ENCODE peak calls at places on chromosomes 4 and X, in five cellular contexts. S is ovary; L is Jurkat, Clone E6-1; M is GM23338; Q is HepG2. O is an unnamed sample.

GRCh38 chrX:40085086-40085551 is 12.6 kb downstream of the BCOR start:
- DNase-seq in M (no peak), S (peak), L (no peak), Q (no peak), O (no peak)

GRCh38 chrX:8189096-8189830 is 18.2 kb upstream of the VCX2 start:
- DNase-seq in L (no peak), S (no peak), M (no peak), Q (no peak), O (no peak)

GRCh38 chrX:126900937-126901336 is 81.4 kb downstream of the PRR32 start:
- DNase-seq in Q (no peak), S (no peak), L (no peak), M (no peak), O (no peak)

GRCh38 chr4:158461336-158461735 is 60.3 kb upstream of the RXFP1 start:
- DNase-seq in S (no peak), Q (no peak), M (no peak), L (no peak), O (no peak)

GRCh38 chr4:108754327-108754726 is 8.5 kb downstream of the ETNPPL start:
- DNase-seq in S (no peak), Q (no peak), L (no peak), M (no peak), O (no peak)

GRCh38 chr4:3372933-3373465 is 68.8 kb upstream of the HGFAC start:
- DNase-seq in Q (no peak), M (no peak), S (no peak), L (no peak), O (no peak)

GRCh38 chr4:139689093-139689722 is 23.6 kb downstream of the MGST2 start:
- DNase-seq in S (no peak), M (no peak), L (no peak), Q (peak), O (no peak)

GRCh38 chr4:21753084-21753760 is 195.3 kb downstream of the KCNIP4 start:
- DNase-seq in Q (no peak), S (no peak), M (no peak), L (no peak), O (no peak)

GRCh38 chr4:673349-674091 is 556 bp downstream of the ATP5ME start:
- DNase-seq in L (no peak), M (peak), Q (peak), S (no peak), O (no peak)

DNA sequence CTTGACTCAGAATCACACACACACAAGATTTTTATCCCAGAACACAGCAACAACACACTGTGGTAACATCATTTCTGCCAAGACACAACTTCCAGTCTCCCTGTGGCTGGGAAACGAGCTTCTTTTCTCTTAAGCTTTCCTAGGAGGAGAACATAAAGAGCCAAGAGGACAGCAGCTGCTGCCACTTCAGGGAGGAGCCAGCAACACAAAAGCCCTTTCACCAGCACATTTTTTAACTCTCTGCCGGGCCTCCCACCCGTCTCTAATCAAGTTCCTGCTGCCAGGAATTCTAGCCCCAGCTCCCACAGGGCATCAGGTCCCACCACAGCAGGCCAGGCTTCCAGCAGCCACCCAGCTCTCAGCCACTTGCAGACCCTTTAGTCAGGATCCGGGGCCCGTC is 22.4 kb downstream of the FAT1 start:
- DNase-seq in S (peak), Q (peak), L (no peak), M (peak), O (no peak)
- H3K4me3 ChIP-seq in S (no peak), Q (no peak), L (no peak), M (no peak), O (no peak)

GRCh38 chrX:17527135-17527701 is 152.2 kb downstream of the NHS start:
- DNase-seq in Q (no peak), S (no peak), M (no peak), L (no peak), O (no peak)
- H3K4me3 ChIP-seq in Q (no peak), S (no peak), M (no peak), L (no peak), O (no peak)

DNA sequence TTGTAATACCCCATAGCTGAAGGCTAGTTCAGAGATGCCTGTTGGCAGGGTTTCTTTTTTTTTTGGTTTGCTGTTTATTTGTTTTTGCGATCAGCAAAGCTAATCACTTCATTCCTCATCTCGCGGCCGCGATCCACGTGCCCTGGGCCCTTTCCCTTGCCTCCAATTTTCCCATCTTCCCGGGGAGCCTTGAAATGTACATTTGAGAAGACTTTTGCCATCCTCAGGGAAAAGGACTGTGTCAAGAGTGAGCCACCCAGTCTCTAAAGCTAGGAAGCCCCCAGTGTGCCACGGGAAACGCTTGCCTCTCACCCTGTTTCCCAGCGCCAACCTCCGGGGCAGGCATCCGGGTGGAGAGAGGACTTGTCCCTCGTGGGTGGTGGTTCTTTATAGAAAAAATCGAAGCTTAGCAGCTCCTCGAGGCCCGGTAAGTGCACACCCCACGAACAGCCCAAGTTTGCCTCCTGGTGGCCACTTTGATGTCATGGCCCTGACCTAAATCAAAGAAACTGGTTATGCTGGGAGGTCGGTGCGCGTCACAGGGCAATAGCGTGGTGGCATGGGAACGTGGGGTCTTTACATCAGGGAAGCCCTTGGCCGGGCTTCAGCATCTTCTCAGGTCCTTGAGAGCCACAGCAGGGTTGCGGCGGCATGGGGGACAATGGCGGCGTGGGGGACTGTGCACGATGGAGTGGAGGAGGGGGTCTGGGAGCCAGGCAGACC is 42.0 kb downstream of the MAP7D3 start:
- DNase-seq in L (no peak), S (peak), M (peak), Q (no peak), O (peak)
- H3K4me3 ChIP-seq in L (no peak), S (no peak), M (no peak), Q (no peak), O (no peak)

GRCh38 chr4:184822356-184822755 is 3.4 kb downstream of the ACSL1 start:
- DNase-seq in M (no peak), Q (no peak), L (no peak), S (no peak), O (no peak)

GRCh38 chr4:184824081-184824775 is 1.5 kb downstream of the ACSL1 start:
- DNase-seq in S (no peak), M (no peak), L (no peak), Q (no peak), O (peak)

GRCh38 chr4:184824776-184825393 is 883 bp downstream of the ACSL1 start:
- DNase-seq in L (no peak), M (no peak), S (peak), Q (no peak), O (no peak)

GRCh38 chr4:184825394-184826314 is at the start of gene ACSL1:
- DNase-seq in Q (peak), S (peak), L (peak), M (peak), O (peak)

DNA sequence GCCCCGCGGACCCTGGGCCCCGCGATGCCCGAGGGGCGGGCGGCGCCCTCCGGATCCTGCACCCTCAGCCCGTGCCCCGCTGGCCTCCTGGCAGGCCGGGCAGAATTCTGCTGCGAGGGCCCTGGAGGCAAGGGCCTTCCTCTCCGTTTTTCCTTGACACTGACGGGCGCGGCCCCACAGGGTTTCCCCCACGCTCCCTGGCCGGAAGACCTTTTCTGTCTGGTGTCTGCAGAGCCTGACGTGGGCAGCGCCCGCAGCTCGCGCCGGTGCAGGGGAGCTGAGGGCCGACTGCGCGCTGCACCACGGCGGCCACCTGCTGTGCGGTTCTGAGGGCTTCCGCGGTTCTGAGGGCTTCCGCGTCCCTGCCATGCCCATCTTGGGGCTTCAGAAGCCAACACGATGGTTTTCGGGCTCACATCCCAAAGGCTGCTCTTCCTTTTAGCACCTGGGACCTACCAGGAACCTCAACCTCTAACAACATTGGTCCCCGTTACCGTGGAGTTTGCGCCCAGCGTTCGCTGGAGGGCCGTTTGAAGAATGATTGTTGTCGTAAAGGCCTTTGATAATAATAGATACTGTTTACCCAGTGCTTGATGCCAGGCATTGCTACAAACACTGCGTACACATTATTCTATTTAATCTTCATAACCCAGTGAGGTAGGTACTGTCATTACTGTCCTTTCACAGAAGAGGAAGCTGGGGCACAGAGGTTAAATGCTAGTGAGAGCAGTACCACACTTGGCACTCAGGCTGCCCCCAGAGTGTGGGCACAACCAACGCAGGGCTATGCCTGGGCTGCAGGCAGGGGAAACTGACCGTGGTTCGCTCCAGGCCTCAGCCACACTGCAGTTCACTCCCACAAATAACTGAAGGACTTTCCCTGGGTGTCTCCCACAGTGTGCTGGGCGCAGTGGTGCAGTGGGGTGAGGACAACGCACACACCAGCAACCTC is 823 bp upstream of the ACSL1 start:
- DNase-seq in L (peak), Q (no peak), M (peak), S (peak), O (peak)
- H3K4me3 ChIP-seq in L (peak), Q (peak), M (peak), S (peak), O (peak)

GRCh38 chr4:52711834-52712171 is 39.4 kb downstream of the ERVMER34-1 start:
- DNase-seq in S (no peak), Q (no peak), M (no peak), L (no peak), O (no peak)
- H3K4me3 ChIP-seq in S (no peak), Q (peak), M (peak), L (peak), O (peak)

O was measured in naive thymus-derived CD4-positive, alpha-beta T cell.